ENCODE peak calls at places on chromosomes 2 and 18, in six cellular contexts. S is mammary epithelial cell, U is A673, M is GM23248, N is hepatocyte, C is fibroblast of lung. F is an unnamed sample.
A peak's percentile ranks its signal among the peaks of the same experiment; 100 is the strongest.

GRCh38 chr2:98473995-98474780 is 29.5 kb downstream of the INPP4A start:
- DNase-seq in U (no peak), M (no peak), S (no peak), N (no peak), C (no peak), F (no peak)

GRCh38 chr18:79427368-79428225 is 31.9 kb downstream of the NFATC1 start:
- DNase-seq in S (no peak), N (no peak), M (no peak), C (no peak), U (no peak), F (no peak)

GRCh38 chr18:76208632-76209308 is 286.3 kb downstream of the ZNF516 start:
- DNase-seq in S (no peak), C (no peak), N (no peak), U (no peak), M (peak; percentile 14), F (no peak)

GRCh38 chr18:65906621-65907034 is 155.8 kb downstream of the CDH7 start:
- DNase-seq in M (no peak), U (no peak), C (no peak), N (peak; percentile 71), S (no peak), F (peak; percentile 83)

GRCh38 chr2:241272298-241272721 is 43.2 kb downstream of the HDLBP start:
- DNase-seq in M (peak; percentile 78), U (peak; percentile 45), C (peak; percentile 14), S (no peak), N (peak; percentile 63), F (peak; percentile 10)

GRCh38 chr2:113707106-113707505 is 49.3 kb downstream of the SLC35F5 start:
- DNase-seq in N (no peak), U (no peak), S (no peak), C (no peak), M (no peak), F (no peak)

GRCh38 chr2:10161206-10161931 is 38.8 kb downstream of the RRM2 start:
- DNase-seq in S (no peak), U (no peak), C (peak; percentile 70), N (peak; percentile 38), M (no peak), F (peak; percentile 19)

GRCh38 chr2:11356760-11357159 is 12.3 kb upstream of the ROCK2 start:
- DNase-seq in C (no peak), S (no peak), U (no peak), N (no peak), M (no peak), F (no peak)

GRCh38 chr2:226760412-226761194 is 39.0 kb downstream of the IRS1 start:
- DNase-seq in C (peak; percentile 94), U (no peak), S (peak; percentile 57), M (peak; percentile 67), N (no peak), F (peak; percentile 65)

GRCh38 chr2:159086332-159086731 is 117.9 kb downstream of the TANC1 start:
- DNase-seq in C (no peak), S (no peak), M (no peak), N (no peak), U (peak; percentile 60), F (no peak)

GRCh38 chr2:69034845-69035244 is 21.9 kb downstream of the ANTXR1 start:
- DNase-seq in N (no peak), S (peak; percentile 36), U (no peak), C (no peak), M (no peak), F (no peak)

GRCh38 chr2:85755122-85756027 is 1.6 kb downstream of the ATOH8 start:
- DNase-seq in M (peak; percentile 80), C (no peak), N (no peak), S (no peak), U (peak; percentile 30), F (no peak)

GRCh38 chr2:7984693-7985353 is 697.0 kb upstream of the ID2 start:
- DNase-seq in S (no peak), M (no peak), N (no peak), U (no peak), C (no peak), F (no peak)

GRCh38 chr18:79058007-79058406 is 11.2 kb upstream of the ATP9B start:
- DNase-seq in S (no peak), C (no peak), M (no peak), N (no peak), U (no peak), F (no peak)

GRCh38 chr2:153871231-153872221 is at the start of gene GALNT13:
- DNase-seq in N (peak; percentile 89), U (no peak), M (peak; percentile 31), S (peak; percentile 22), C (peak; percentile 55), F (peak; percentile 45)

GRCh38 chr2:108536133-108536780 is 2.0 kb downstream of the LIMS1 start:
- DNase-seq in N (no peak), C (peak; percentile 74), M (peak; percentile 48), S (peak; percentile 35), U (no peak), F (peak; percentile 39)

GRCh38 chr2:108619916-108620620 is 85.8 kb downstream of the LIMS1 start:
- DNase-seq in M (no peak), N (no peak), U (no peak), C (no peak), S (no peak), F (no peak)

GRCh38 chr2:227853204-227853629 is 18.2 kb upstream of the DAW1 start:
- DNase-seq in N (peak; percentile 33), C (peak; percentile 99), S (peak; percentile 96), M (peak; percentile 74), U (no peak), F (peak; percentile 85)

GRCh38 chr2:102143450-102143985 is 972 bp downstream of the IL1R1 start:
- DNase-seq in M (peak; percentile 69), N (peak; percentile 54), U (no peak), S (no peak), C (peak; percentile 42), F (no peak)

GRCh38 chr18:57437782-57438668 is 2.9 kb downstream of the ONECUT2 start:
- DNase-seq in N (peak; percentile 83), U (peak; percentile 93), S (peak; percentile 62), C (peak; percentile 57), M (peak; percentile 90), F (peak; percentile 83)
- H3K4me3 ChIP-seq in N (peak overlapping the region; percentile 21), U (peak overlapping the region; percentile 40), S (no peak overlapping the region), C (no peak overlapping the region), M (peak overlapping the region; percentile 55), F (peak overlapping the region; percentile 61)

GRCh38 chr2:2731101-2731850 is 400.2 kb upstream of the MYT1L start:
- DNase-seq in M (no peak), U (no peak), N (no peak), C (no peak), S (no peak), F (no peak)

GRCh38 chr2:2728635-2729034 is 397.6 kb upstream of the MYT1L start:
- DNase-seq in N (no peak), U (no peak), C (no peak), S (no peak), M (no peak), F (no peak)

GRCh38 chr2:2731885-2732284 is 400.8 kb upstream of the MYT1L start:
- DNase-seq in N (no peak), U (no peak), S (no peak), C (no peak), M (no peak), F (no peak)

GRCh38 chr2:2729246-2729645 is 398.2 kb upstream of the MYT1L start:
- DNase-seq in S (no peak), M (no peak), C (no peak), U (no peak), N (no peak), F (no peak)

DNA sequence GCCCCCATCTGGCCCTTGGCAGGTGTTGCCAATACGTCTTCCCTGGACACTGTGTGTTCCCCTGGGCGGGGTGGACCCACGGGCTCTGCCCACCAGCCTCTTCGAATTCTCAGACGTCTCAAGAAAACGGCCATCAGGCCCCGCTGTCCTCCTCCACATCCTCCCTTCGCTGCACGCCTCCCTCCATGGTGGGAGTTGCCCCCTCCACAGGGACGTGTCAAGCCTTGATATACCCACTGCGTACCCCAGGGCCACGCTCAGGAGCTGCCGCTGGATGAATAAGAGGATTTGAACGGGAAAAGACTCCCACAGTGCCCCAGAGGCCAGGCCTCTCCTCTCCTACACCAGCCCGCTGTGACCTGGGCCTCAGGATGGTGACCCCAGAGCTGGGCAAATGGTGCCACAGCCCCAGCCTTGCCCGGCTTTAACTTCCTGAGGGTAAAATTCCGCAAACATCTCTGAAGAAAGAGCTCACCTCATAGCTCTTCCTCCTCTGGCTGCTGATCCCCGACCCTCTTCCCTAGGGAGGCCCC is 399.3 kb upstream of the MYT1L start:
- DNase-seq in N (no peak), U (no peak), M (no peak), C (no peak), S (no peak), F (no peak)
- TF ChIP-seq EZH2 in N (no peak), U (no peak), M (no peak), C (no peak), S (no peak), F (no peak)

DNA sequence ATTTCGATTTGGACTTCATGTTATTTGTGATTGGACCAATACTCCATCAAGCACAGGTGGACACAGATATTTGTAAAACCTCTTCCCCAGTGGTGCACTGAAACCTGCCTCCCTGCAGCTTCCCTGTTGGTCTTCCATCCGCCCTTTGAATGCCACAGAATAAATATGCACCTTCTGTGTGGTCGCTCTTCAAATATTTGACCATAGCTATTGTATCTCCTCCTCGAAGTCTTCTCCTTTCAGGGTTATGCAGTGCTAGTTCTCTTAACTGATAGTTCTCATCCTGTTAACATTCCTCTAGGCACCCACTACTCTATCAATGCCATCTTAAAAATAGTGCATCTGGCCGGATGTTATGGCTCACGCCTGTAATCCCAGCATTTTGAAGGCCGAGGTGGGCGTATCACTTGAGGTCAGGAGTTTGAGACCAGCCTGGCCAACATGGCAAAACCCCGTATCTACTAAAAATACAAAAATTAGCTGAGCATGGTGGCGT is 12.5 kb downstream of the SPATS2L start:
- DNase-seq in N (no peak), M (no peak), U (no peak), S (no peak), C (no peak), F (peak; percentile 57)
- H3K4me1 ChIP-seq in N (peaks cover 55% of the 10 kb centered on the region), M (peaks cover 44% of the 10 kb centered on the region), U (no peaks in the 10 kb centered on the region), S (peaks cover 54% of the 10 kb centered on the region), C (peaks cover 22% of the 10 kb centered on the region), F (peaks cover 66% of the 10 kb centered on the region)

DNA sequence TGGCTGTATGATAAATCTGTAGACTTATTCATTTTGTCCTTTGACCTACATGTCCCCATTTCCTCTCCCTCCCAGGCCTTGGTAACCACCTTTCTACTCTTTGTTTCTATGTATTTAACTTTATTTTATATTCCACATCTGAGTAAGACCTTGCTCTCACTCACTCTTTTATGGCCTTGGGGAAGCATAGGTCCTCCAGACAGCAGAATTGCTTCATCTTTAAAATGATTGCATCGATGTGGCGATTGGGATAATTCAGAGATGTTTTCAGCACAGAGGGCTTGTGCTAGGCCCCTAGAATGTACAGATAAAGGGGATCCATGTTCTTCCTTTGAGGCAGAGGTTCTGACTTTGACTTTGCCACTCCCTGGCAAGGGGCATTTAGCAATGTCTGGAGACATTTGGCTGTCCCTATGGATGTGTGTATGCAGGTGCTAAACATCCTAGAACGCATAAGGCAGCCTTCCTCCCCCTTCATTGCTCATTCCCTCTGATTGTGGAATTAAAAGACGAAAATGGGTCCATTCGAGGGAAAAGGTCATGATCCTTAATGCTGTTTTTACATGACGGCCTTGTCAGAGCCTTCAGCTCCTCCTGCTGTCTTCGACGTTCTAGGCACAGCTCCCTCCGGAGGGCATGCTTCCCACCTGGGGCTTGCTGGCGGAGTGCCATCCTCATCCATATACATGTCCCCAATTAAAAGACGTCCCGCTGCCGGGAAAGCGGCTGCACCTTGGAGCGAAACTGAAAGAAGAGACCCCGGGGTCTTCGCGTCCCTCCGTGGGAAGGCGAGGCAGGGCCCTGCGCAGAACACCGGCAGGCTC is 1.1 kb upstream of the GPR39 start:
- DNase-seq in N (peak; percentile 36), M (peak; percentile 55), U (no peak), S (peak; percentile 20), C (no peak), F (peak; percentile 79)
- H3K4me3 ChIP-seq in N (peak overlapping the region; percentile 40), M (peak overlapping the region; percentile 72), U (peak overlapping the region; percentile 51), S (peak overlapping the region; percentile 73), C (peak overlapping the region; percentile 59), F (peak overlapping the region; percentile 77)